ENCODE peak calls at places on chromosomes 12 and 14, in five cellular contexts. C, T, G, F and O are unnamed samples. For H3K4me1, the result is how much of the 10 kb centered on the place peaks cover.

GRCh38 chr14:100842799-100843198 is 16.9 kb downstream of the MEG3 start:
- DNase-seq in G (no peak), T (no peak), C (peak), F (no peak), O (no peak)

GRCh38 chr12:29673346-29673745 is 110.4 kb downstream of the TMTC1 start:
- DNase-seq in C (peak), T (no peak), G (no peak), F (no peak), O (no peak)

GRCh38 chr12:82314406-82314892 is 43.7 kb downstream of the CCDC59 start:
- DNase-seq in C (no peak), F (no peak), T (peak), G (no peak), O (peak)

GRCh38 chr14:101187816-101188570 is 284.5 kb upstream of the RTL1 start:
- DNase-seq in F (no peak), C (no peak), G (no peak), T (no peak), O (no peak)

GRCh38 chr12:62736596-62736995 is 198.4 kb downstream of the PPM1H start:
- DNase-seq in G (no peak), F (no peak), T (no peak), C (no peak), O (no peak)

GRCh38 chr12:89453579-89453978 is 71.0 kb downstream of the GALNT4 start:
- DNase-seq in C (peak), F (no peak), T (peak), G (no peak), O (no peak)

GRCh38 chr14:101030586-101030985 is 127.1 kb upstream of the RTL1 start:
- DNase-seq in T (no peak), F (no peak), C (no peak), G (no peak), O (no peak)

GRCh38 chr14:96711559-96712267 is 85.5 kb upstream of the VRK1 start:
- DNase-seq in C (no peak), G (no peak), T (no peak), F (no peak), O (no peak)

GRCh38 chr14:41642402-41643195 is 35.9 kb downstream of the LRFN5 start:
- DNase-seq in F (no peak), G (no peak), C (no peak), T (no peak), O (peak)

DNA sequence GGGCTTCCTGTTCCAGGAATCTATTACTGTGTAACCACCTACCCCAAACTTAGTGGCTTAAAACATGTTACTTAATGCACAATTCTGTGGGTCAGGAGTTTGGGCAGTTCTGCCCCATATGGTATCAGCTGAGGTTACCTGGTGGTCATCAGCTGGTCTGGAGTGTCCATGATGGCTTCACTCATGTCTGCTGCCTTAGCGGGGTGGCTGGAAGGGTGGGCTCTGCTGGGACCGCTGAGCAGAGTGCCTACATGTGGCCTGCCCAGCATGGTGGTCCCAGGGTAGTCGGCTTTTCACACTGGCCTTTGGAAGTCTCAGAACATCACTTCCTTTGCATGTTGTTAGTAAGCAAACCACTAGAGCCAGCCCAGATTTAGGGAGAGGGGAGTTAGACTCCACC is 53.9 kb downstream of the PELI2 start:
- DNase-seq in G (no peak), T (no peak), C (no peak), F (no peak), O (no peak)
- H3K4me1 ChIP-seq in G (under half), T (under half), C (under half), F (under half), O (under half)

GRCh38 chr12:115872919-115873357 is 404.6 kb downstream of the MED13L start:
- DNase-seq in F (no peak), T (peak), C (no peak), G (no peak), O (no peak)

GRCh38 chr12:115872212-115872611 is 405.3 kb downstream of the MED13L start:
- DNase-seq in F (no peak), C (no peak), G (no peak), T (peak), O (no peak)

GRCh38 chr12:115870021-115870420 is 407.5 kb downstream of the MED13L start:
- DNase-seq in T (no peak), F (no peak), G (no peak), C (no peak), O (no peak)

GRCh38 chr12:115870527-115870926 is 407.0 kb downstream of the MED13L start:
- DNase-seq in C (no peak), G (no peak), F (no peak), T (no peak), O (no peak)

GRCh38 chr12:115871714-115872113 is 405.8 kb downstream of the MED13L start:
- DNase-seq in C (peak), F (peak), T (peak), G (peak), O (no peak)
- TF ChIP-seq MAFK in C (no peak), F (no peak), T (no peak), G (no peak), O (no peak)

GRCh38 chr14:30426463-30426862 is 132.5 kb upstream of the G2E3 start:
- DNase-seq in C (no peak), F (no peak), T (no peak), G (no peak), O (no peak)
- H3K4me1 ChIP-seq in C (under half), F (under half), T (under half), G (under half), O (under half)

DNA sequence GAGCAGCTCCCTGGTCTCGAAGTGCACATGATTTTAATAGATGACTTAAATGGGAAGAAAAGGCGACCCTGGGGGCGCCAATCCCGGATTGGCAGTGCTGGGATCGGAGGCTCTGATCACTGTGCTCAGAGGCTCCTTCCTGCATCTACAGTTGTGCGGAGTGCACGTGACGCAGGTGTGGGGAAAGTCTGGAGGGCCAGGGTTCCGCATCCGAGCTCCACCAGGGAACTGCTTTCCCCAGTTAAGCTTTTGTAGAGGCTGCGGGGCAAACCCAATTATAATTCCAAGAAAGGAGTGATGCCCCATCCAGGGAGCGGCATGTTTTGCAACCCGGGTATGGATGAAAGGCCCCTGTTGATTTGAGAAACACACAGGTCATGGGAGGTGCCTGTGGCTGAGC is 36.5 kb downstream of the ELK3 start:
- DNase-seq in G (no peak), T (no peak), F (no peak), C (no peak), O (no peak)
- TF ChIP-seq MAFK in G (no peak), T (no peak), F (no peak), C (no peak), O (no peak)

DNA sequence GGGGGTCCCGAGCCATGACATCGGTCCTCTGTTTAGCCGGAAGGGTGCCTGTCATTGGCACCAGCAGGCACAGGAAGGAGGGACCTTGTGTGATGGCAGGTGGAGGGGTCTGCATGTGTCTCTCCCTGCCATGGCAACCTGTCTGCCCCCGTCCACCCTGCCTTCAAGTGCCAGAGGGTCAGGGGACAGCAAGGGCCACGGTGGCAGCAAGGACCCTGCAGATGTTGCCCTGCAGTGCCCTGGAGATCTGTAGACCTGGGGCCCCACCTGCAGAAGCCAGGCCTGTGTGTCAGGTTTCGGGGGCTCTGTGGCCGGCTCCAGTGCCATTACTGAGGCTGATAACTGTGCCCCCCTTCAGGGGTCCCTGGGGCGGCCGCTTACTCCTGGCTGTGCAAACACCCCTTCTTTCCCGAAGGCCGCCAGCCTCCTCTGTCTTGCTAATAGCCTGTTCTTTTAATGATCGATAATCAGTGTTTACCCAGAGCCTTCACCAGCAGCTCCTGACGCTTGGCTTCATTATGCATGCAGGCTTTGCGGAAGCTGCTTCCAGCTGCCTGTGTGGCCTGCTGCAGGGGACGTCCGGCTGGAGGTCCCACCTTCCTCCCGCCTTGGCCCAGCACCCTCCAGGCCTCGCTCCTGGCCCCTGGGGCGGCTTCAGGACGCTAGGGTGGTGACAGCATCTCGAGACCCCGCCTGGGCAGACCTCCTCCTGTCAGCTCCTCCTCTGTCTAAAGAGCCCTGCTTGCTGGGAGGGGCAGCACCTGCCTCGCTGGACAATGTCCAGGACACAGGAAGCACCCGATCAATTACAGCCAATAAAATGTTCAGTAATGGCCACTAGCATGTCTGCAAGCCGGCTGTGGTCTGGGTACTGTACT is 153.0 kb downstream of the KIF26A start:
- DNase-seq in F (no peak), C (no peak), T (no peak), G (no peak), O (peak)
- H3K4me1 ChIP-seq in F (under half), C (under half), T (under half), G (under half), O (under half)

DNA sequence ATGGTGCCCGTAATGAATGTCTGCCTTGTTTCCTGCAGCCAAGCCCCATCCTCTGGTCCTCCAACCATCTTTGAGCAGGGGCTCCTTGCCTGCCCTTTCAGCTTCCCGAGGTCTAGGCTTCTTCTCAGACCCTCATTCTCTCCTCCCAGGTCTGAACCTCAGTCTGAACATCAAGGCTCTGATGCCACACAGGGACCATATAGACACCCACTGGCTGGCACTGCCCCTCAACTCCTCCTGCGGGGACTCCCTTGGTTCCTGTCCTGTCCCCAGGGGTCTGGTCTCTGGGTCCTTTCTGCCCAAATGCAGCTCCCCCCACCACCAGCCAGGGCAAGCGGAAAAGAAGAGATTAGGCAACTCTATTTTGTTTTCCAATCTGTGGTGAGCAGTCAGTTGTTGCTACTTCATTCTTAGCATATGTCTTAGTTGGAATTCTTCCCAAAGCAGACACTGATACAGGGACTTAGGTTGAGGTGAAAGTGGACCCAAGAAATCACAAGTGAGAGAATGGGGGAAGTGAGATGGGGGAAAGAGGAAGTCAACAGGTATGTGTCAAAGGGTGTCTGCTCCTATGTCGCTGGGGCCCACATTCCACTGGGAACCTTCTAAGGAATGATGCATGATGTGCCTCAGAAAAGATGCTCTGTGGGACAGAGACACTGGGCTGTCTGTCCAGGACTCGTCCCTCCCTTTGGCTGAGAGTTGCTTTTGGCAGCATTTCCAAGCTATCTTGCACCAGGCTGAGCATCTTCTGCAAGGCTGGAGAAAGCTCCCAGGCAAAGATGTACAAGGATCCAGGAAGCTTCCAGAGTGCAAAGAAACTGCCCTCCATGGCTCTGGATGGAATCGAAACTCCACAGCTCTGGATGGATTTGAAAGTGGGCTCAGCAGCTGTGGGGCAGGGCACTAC is 1096.4 kb upstream of the TMEM132C start:
- DNase-seq in T (no peak), C (peak), F (no peak), G (no peak), O (no peak)
- TF ChIP-seq MAFK in T (no peak), C (no peak), F (no peak), G (no peak), O (no peak)

DNA sequence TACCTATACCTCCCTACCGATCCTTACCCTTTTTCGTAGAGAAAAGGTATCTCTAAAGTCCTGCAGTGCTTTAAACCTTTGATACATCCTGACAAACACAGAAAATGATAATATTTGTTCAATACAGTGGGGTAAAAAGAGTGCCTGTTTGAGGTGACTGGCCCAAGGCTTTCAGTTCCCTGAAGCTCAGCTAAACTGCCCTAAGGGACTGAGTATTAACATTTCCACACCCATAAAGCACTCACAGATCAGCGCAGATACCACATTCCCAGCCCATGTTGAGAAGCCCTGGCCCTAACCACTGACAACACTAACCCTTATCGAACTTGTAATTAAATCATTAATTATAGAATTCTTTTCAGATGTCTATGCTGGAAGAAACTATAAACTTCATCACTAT is 108.7 kb downstream of the DIP2B start:
- DNase-seq in G (peak), T (no peak), F (no peak), C (no peak), O (no peak)
- H3K4me1 ChIP-seq in G (half or more), T (under half), F (under half), C (under half), O (under half)